ENCODE peak calls at places on chromosomes 11 and 22, in nine cellular contexts. M, K, H, I, T, R, N, Y and S are unnamed samples.

GRCh38 chr11:119752324-119752723 is 23.3 kb upstream of the NECTIN1 start:
- DNase-seq in T (no peak), H (no peak), Y (no peak), M (no peak), R (no peak), N (no peak), I (peak), K (no peak), S (no peak)

GRCh38 chr11:69912911-69913451 is 93.8 kb upstream of the FGF3 start:
- DNase-seq in T (peak), M (peak), H (no peak), K (no peak), R (peak), Y (peak), I (peak), N (peak), S (no peak)

GRCh38 chr11:126534141-126534805 is 178.8 kb downstream of the ST3GAL4 start:
- DNase-seq in K (no peak), I (no peak), Y (no peak), H (no peak), M (no peak), R (no peak), N (no peak), T (no peak), S (no peak)

GRCh38 chr22:31079095-31079642 is 1.9 kb upstream of the SMTN start:
- DNase-seq in Y (no peak), H (no peak), R (no peak), M (no peak), N (no peak), K (no peak), I (no peak), T (no peak), S (no peak)

GRCh38 chr11:67285541-67286498 is 3.3 kb upstream of the ANKRD13D start:
- DNase-seq in T (no peak), K (no peak), M (peak), H (no peak), Y (peak), I (peak), N (no peak), R (peak), S (no peak)

GRCh38 chr11:6586434-6587359 is 16.7 kb downstream of the RRP8 start:
- DNase-seq in R (peak), N (no peak), M (peak), T (no peak), Y (no peak), I (no peak), H (no peak), K (peak), S (no peak)

GRCh38 chr11:66476841-66477251 is 3.4 kb upstream of the DPP3 start:
- DNase-seq in Y (no peak), I (no peak), T (no peak), R (no peak), K (no peak), M (no peak), H (no peak), N (no peak), S (no peak)

GRCh38 chr11:6841694-6842093 is 3.8 kb upstream of the OR10A5 start:
- DNase-seq in Y (no peak), M (no peak), T (no peak), I (no peak), K (no peak), N (no peak), R (no peak), H (no peak), S (no peak)

GRCh38 chr11:17991799-17992433 is 20.9 kb downstream of the SERGEF start:
- DNase-seq in T (peak), N (no peak), H (no peak), K (no peak), Y (no peak), R (no peak), I (no peak), M (no peak), S (peak)

GRCh38 chr22:23831261-23831660 is 7.5 kb downstream of the DERL3 start:
- DNase-seq in H (no peak), T (no peak), K (no peak), R (no peak), Y (peak), N (no peak), I (peak), M (peak), S (no peak)

GRCh38 chr11:66856496-66857233 is at the start of gene LRFN4:
- DNase-seq in R (peak), I (peak), H (no peak), N (no peak), T (peak), Y (no peak), K (no peak), M (peak), S (no peak)

GRCh38 chr11:86800956-86801264 is 568 bp downstream of the PRSS23 start:
- DNase-seq in I (no peak), N (no peak), Y (no peak), R (no peak), T (no peak), M (no peak), K (no peak), H (no peak), S (no peak)

GRCh38 chr22:32700186-32700882 is 101.2 kb upstream of the TIMP3 start:
- DNase-seq in R (peak), K (no peak), N (peak), T (no peak), H (no peak), Y (no peak), I (no peak), M (no peak), S (no peak)

GRCh38 chr11:35143509-35144102 is 4.6 kb downstream of the CD44 start:
- DNase-seq in R (no peak), K (no peak), N (no peak), M (no peak), H (no peak), T (no peak), I (no peak), Y (no peak), S (no peak)

GRCh38 chr22:27258773-27259172 is 542.8 kb downstream of the MN1 start:
- DNase-seq in K (no peak), M (no peak), R (no peak), T (peak), H (no peak), Y (no peak), I (no peak), N (no peak), S (no peak)

GRCh38 chr11:119306373-119306890 is 10.5 kb downstream of the MCAM start:
- DNase-seq in M (no peak), R (no peak), T (no peak), H (peak), N (peak), Y (peak), I (no peak), K (no peak), S (no peak)

GRCh38 chr11:60334005-60334620 is 7.1 kb downstream of the MS4A6E start:
- DNase-seq in T (peak), K (peak), I (no peak), N (peak), Y (no peak), R (peak), H (peak), M (no peak), S (no peak)

GRCh38 chr11:119909495-119909894 is 180.5 kb upstream of the NECTIN1 start:
- DNase-seq in I (no peak), H (no peak), Y (no peak), K (no peak), M (no peak), T (no peak), N (no peak), R (no peak), S (no peak)

GRCh38 chr11:112017538-112017937 is 7.7 kb upstream of the DLAT start:
- DNase-seq in N (no peak), R (no peak), M (no peak), I (no peak), Y (no peak), T (no peak), K (no peak), H (no peak), S (no peak)

GRCh38 chr11:83948205-83948604 is 662.0 kb upstream of the CCDC90B start:
- DNase-seq in I (no peak), Y (no peak), H (no peak), T (no peak), N (no peak), K (no peak), R (no peak), M (no peak), S (no peak)

GRCh38 chr11:19711911-19712280 is 741 bp upstream of the NAV2 start:
- DNase-seq in T (peak), R (no peak), K (peak), N (no peak), H (no peak), M (no peak), I (no peak), Y (no peak), S (no peak)

GRCh38 chr22:38768036-38768435 is 12.2 kb upstream of the SUN2 start:
- DNase-seq in T (no peak), N (no peak), K (no peak), M (no peak), I (no peak), Y (no peak), H (no peak), R (no peak), S (no peak)

GRCh38 chr11:13721760-13722159 is 53.3 kb downstream of the FAR1 start:
- DNase-seq in R (no peak), M (no peak), T (no peak), K (no peak), N (no peak), H (no peak), Y (no peak), I (no peak), S (no peak)

GRCh38 chr11:66933508-66933907 is 24.7 kb downstream of the PC start:
- DNase-seq in T (no peak), N (no peak), R (no peak), Y (no peak), H (no peak), I (no peak), M (no peak), K (no peak), S (no peak)

GRCh38 chr22:23520875-23521441 is 59.1 kb downstream of the IGLL1 start:
- DNase-seq in N (peak), K (no peak), T (peak), Y (peak), H (peak), R (no peak), M (peak), I (peak), S (no peak)

GRCh38 chr11:100459791-100460190 is 227.3 kb upstream of the ARHGAP42 start:
- DNase-seq in N (no peak), K (no peak), R (no peak), H (no peak), M (no peak), Y (no peak), T (no peak), I (no peak), S (no peak)

GRCh38 chr22:35736701-35737100 is 19.0 kb downstream of the APOL5 start:
- DNase-seq in H (no peak), R (no peak), Y (no peak), I (no peak), N (no peak), K (no peak), M (no peak), T (no peak), S (no peak)
- H3K4me3 ChIP-seq in H (no peak), R (no peak), Y (no peak), I (no peak), N (no peak), K (no peak), M (no peak), T (no peak), S (no peak)

GRCh38 chr22:46432164-46433068 is 96.9 kb downstream of the TRMU start:
- DNase-seq in N (no peak), M (no peak), T (no peak), H (no peak), I (no peak), R (no peak), K (no peak), Y (no peak), S (no peak)

GRCh38 chr22:46430961-46431838 is 95.7 kb downstream of the TRMU start:
- DNase-seq in Y (no peak), R (no peak), M (no peak), H (no peak), I (no peak), K (no peak), T (no peak), N (no peak), S (no peak)

GRCh38 chr22:46428171-46428570 is 92.7 kb downstream of the TRMU start:
- DNase-seq in N (no peak), H (no peak), Y (no peak), I (no peak), T (no peak), K (no peak), R (no peak), M (no peak), S (no peak)

GRCh38 chr22:46429327-46429853 is 93.9 kb downstream of the TRMU start:
- DNase-seq in M (no peak), I (no peak), K (no peak), N (no peak), Y (no peak), R (no peak), T (no peak), H (no peak), S (no peak)

DNA sequence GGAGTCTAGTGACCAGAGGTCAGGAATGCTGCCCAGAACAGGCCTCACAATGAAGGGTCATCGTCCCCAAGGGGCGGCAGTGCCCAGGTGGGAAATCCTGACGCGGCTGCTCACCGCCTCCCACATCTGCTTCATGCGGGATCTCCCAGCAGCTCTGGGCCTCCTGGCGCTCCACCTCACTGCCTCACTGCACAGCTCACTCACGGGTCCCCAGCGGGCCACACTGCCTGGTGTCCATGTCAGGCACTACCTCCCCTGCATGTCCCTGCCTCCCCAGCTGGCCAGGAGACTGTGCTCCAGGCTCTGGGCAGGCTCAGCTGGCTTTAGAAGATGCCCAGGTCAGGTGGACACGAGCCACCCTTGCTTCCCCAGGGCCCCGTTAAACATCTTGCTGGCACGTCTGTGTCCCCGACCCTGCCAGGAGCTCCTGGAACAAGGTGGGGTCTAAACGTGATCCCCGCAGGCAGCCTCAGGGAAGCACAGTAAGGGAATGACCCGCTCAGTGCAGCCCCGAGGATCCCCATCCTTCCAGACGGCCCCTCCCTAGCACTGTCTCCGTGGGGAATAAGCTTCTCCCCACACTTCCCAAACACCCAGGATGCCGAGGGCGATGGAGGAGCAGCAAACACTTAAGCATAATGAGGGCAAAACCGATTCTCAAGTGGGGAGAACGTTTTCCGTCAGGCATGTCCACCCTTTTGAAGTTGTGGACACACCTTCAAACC is 93.2 kb downstream of the TRMU start:
- DNase-seq in R (no peak), K (no peak), N (no peak), T (no peak), Y (no peak), M (no peak), I (no peak), H (no peak), S (no peak)
- H3K27ac ChIP-seq in R (no peak), K (no peak), N (no peak), T (no peak), Y (no peak), M (no peak), I (no peak), H (no peak), S (no peak)

DNA sequence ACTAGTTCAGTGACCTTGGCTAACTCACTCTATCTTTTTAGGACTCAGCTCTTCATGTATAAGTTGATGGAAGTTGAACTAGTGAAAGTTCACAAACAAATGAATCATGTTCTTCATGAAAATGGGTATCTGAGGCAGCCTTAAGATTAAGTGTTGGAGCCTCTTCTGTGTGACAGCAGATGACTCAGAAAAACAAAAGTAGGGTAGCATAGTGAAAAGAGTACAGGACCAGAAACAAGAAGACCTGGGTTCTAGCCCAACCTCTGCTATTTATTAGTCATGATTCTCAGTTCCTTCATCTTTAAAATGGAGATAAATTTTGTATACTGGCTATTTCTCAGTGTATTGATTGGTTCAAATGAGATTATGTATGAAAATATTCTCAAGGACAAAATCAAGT is 60.2 kb downstream of the USP35 start:
- DNase-seq in Y (no peak), I (no peak), N (no peak), H (no peak), M (no peak), R (no peak), K (no peak), T (no peak), S (no peak)
- H3K4me3 ChIP-seq in Y (no peak), I (no peak), N (no peak), H (no peak), M (no peak), R (no peak), K (no peak), T (no peak), S (no peak)

DNA sequence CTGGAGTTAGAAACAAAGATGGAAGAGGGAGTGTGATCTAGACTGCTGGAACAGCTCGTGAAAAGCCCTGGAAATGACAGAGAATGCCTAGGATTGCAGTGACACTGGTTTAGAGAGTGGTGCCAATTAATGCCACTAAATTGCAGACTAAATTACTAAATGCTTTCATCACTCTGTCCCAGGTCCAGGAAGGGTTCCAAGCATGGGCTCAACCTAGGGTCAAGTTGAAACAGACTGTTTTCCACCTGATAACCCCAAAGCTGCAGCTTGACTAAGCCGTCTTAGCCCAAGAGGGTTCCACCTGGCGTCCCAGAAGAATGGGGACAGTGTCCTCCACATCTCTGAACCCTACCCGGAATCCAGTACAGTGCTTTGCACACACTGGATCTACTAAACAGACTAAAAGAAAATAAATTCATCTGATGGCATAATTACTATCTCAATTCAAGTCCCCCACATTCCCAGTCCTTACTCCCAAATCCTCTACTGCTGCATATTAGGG is 1.1 kb upstream of the CRY2 start:
- DNase-seq in M (no peak), K (no peak), I (no peak), H (no peak), T (no peak), R (no peak), Y (no peak), N (no peak), S (no peak)
- H3K27ac ChIP-seq in M (peak), K (peak), I (peak), H (peak), T (no peak), R (peak), Y (peak), N (peak), S (no peak)

GRCh38 chr11:1570531-1570895 is 1.6 kb downstream of the DUSP8 start:
- DNase-seq in R (no peak), H (no peak), K (no peak), M (peak), N (no peak), T (no peak), I (no peak), Y (no peak), S (no peak)
- H3K4me3 ChIP-seq in R (peak), H (peak), K (no peak), M (peak), N (peak), T (no peak), I (peak), Y (peak), S (peak)

GRCh38 chr11:79184285-79184684 is 256.5 kb downstream of the TENM4 start:
- DNase-seq in T (no peak), R (no peak), N (no peak), K (no peak), I (no peak), M (no peak), Y (no peak), H (no peak), S (no peak)

GRCh38 chr11:79174045-79175008 is 266.5 kb downstream of the TENM4 start:
- DNase-seq in Y (no peak), H (no peak), M (no peak), I (no peak), R (no peak), N (no peak), T (no peak), K (no peak), S (no peak)

GRCh38 chr11:79182794-79183193 is 258.0 kb downstream of the TENM4 start:
- DNase-seq in Y (no peak), R (no peak), H (no peak), K (no peak), M (no peak), T (no peak), I (no peak), N (no peak), S (peak)

GRCh38 chr11:79173615-79174014 is 267.2 kb downstream of the TENM4 start:
- DNase-seq in N (peak), I (no peak), K (no peak), T (no peak), Y (no peak), R (peak), M (no peak), H (peak), S (no peak)

DNA sequence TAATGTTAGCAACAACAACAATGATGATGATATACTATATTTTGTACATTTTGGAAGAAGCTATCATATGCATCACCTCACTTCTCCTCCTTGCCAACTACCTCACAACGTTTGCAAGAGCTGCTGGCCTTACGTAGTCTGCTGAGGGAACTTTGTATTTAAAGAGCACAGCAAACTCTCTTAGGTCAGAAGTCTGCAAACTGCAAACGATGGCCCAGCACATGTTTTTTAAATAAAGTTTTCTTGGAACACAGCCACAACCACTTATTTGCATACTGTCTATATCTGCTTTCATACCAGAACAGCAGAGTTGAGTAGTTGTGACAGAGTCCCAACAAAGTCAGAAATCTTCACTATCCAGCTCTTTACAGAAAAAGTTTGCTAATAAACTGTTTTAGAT is 261.7 kb downstream of the TENM4 start:
- DNase-seq in M (no peak), H (no peak), I (no peak), T (no peak), K (no peak), R (no peak), Y (no peak), N (no peak), S (no peak)
- H3K27ac ChIP-seq in M (no peak), H (no peak), I (no peak), T (no peak), K (no peak), R (no peak), Y (no peak), N (no peak), S (no peak)

DNA sequence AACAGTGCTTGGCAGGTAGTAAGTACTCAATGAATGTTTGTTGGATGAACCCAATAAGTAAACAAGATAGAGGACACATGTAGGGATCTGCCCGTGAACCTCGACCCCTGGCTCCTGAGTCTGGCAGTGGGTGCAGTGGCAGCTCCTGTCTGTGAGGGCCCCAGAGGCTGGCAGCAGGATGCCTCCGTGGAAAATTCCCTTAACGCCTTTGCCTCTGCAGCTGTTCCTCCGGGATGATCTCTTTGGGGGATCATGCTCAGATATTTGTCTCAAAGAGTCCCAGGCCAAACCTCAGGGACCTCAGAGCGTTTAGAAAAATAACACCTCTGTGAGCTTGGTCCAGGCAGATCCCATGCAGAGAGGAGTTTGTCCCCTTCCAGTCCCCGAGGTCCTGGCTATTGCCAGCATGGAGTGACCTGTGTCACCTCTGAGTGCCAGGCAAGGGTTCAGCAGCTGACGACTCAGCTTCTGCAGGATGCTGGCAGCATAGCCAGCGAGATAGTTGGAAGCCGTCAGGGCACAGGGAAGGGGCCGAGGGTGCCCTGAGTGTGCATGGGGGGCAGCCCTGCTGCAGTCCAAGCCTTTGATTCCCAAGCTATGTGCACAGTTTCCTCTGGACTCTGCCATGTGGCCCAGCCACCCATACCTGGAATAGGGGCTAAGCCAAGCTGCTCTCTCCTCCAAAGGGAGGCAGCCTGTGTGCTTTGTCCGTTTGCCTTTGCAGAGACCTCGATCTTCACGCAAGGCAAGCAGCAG is 613 bp upstream of the MCHR1 start:
- DNase-seq in Y (no peak), T (no peak), K (no peak), H (no peak), R (no peak), M (no peak), N (no peak), I (no peak), S (no peak)
- H3K4me3 ChIP-seq in Y (no peak), T (no peak), K (no peak), H (no peak), R (peak), M (no peak), N (no peak), I (no peak), S (peak)